ENCODE peak calls at places on chromosomes 11 and 22, in ten cellular contexts. J is HCT116, L is suprapubic skin, E is sigmoid colon, O is GM12891, G is HL-60, B is spleen, Y is H1, V is stomach, X is GM23338. D is an unnamed sample.

GRCh38 chr22:42310301-42310981 is 40.0 kb upstream of the TCF20 start:
- DNase-seq in J (no peak), L (no peak), E (no peak), O (no peak), G (no peak), B (no peak), Y (no peak), V (no peak), X (no peak), D (no peak)

GRCh38 chr11:94147433-94147845 is 18.8 kb downstream of the PANX1 start:
- DNase-seq in J (no peak), L (no peak), E (no peak), O (no peak), G (no peak), B (no peak), Y (no peak), V (no peak), X (no peak), D (no peak)

GRCh38 chr11:1781593-1781975 is 17.9 kb upstream of the CTSD start:
- DNase-seq in J (no peak), L (no peak), E (no peak), O (no peak), G (no peak), B (no peak), Y (no peak), V (no peak), X (no peak), D (no peak)

GRCh38 chr11:75495749-75496641 is 29.7 kb downstream of the GDPD5 start:
- DNase-seq in J (no peak), L (no peak), E (no peak), O (no peak), G (no peak), B (no peak), Y (peak), V (no peak), X (peak), D (no peak)

GRCh38 chr11:5151713-5152153 is 2.8 kb downstream of the OR52A1 start:
- DNase-seq in J (no peak), L (no peak), E (no peak), O (no peak), G (no peak), B (no peak), Y (no peak), V (no peak), X (no peak), D (no peak)

GRCh38 chr11:3907590-3907989 is 52.1 kb downstream of the STIM1 start:
- DNase-seq in J (no peak), L (no peak), E (no peak), O (no peak), G (no peak), B (no peak), Y (no peak), V (no peak), X (no peak), D (no peak)

GRCh38 chr22:21082248-21082647 is 36.5 kb downstream of the LRRC74B start:
- DNase-seq in J (no peak), L (no peak), E (no peak), O (no peak), G (no peak), B (no peak), Y (no peak), V (no peak), X (no peak), D (no peak)

GRCh38 chr11:129317564-129317963 is 58.1 kb upstream of the BARX2 start:
- DNase-seq in J (no peak), L (no peak), E (no peak), O (no peak), G (no peak), B (no peak), Y (no peak), V (no peak), X (no peak), D (no peak)

GRCh38 chr11:117725048-117725734 is 71.8 kb downstream of the DSCAML1 start:
- DNase-seq in J (no peak), L (no peak), E (peak), O (no peak), G (no peak), B (peak), Y (no peak), V (no peak), X (no peak), D (no peak)

GRCh38 chr22:37716708-37717107 is 19.9 kb downstream of the TRIOBP start:
- DNase-seq in J (no peak), L (no peak), E (no peak), O (no peak), G (no peak), B (no peak), Y (no peak), V (no peak), X (no peak), D (no peak)

GRCh38 chr11:2122222-2122906 is 16.8 kb downstream of the IGF2 start:
- DNase-seq in J (no peak), L (no peak), E (no peak), O (no peak), G (no peak), B (peak), Y (no peak), V (no peak), X (no peak), D (no peak)

GRCh38 chr11:88175004-88175706 is at the start of gene RAB38:
- DNase-seq in J (peak), L (peak), E (peak), O (no peak), G (no peak), B (peak), Y (peak), V (peak), X (peak), D (no peak)

GRCh38 chr11:62710001-62710345 is 2.5 kb downstream of the GNG3 start:
- DNase-seq in J (no peak), L (no peak), E (peak), O (no peak), G (no peak), B (no peak), Y (no peak), V (peak), X (no peak), D (no peak)

GRCh38 chr11:120432056-120433018 is 79.2 kb upstream of the GRIK4 start:
- DNase-seq in J (peak), L (no peak), E (no peak), O (no peak), G (peak), B (no peak), Y (no peak), V (no peak), X (no peak), D (no peak)

GRCh38 chr22:41512421-41513194 is 31.7 kb downstream of the POLR3H start:
- DNase-seq in J (peak), L (no peak), E (no peak), O (no peak), G (no peak), B (no peak), Y (no peak), V (no peak), X (peak), D (no peak)

GRCh38 chr22:37827056-37827455 is 3.9 kb downstream of the GALR3 start:
- DNase-seq in J (no peak), L (no peak), E (peak), O (no peak), G (no peak), B (no peak), Y (no peak), V (no peak), X (no peak), D (no peak)

GRCh38 chr11:62120466-62120865 is 3.3 kb upstream of the INCENP start:
- DNase-seq in J (no peak), L (no peak), E (no peak), O (no peak), G (no peak), B (no peak), Y (no peak), V (no peak), X (no peak), D (no peak)

GRCh38 chr11:116984186-116984585 is 114.0 kb downstream of the SIK3 start:
- DNase-seq in J (no peak), L (no peak), E (no peak), O (no peak), G (no peak), B (no peak), Y (no peak), V (no peak), X (no peak), D (no peak)

GRCh38 chr11:71342951-71343827 is 90.8 kb upstream of the SHANK2 start:
- DNase-seq in J (peak), L (no peak), E (no peak), O (peak), G (no peak), B (peak), Y (peak), V (peak), X (peak), D (peak)

GRCh38 chr11:118114266-118114665 is 27.5 kb upstream of the SMIM35 start:
- DNase-seq in J (no peak), L (no peak), E (no peak), O (no peak), G (no peak), B (no peak), Y (no peak), V (no peak), X (no peak), D (no peak)

GRCh38 chr22:27378343-27378800 is 423.2 kb downstream of the MN1 start:
- DNase-seq in J (no peak), L (no peak), E (no peak), O (no peak), G (no peak), B (no peak), Y (no peak), V (no peak), X (no peak), D (no peak)

GRCh38 chr11:130070109-130070828 is 575 bp downstream of the APLP2 start:
- DNase-seq in J (no peak), L (peak), E (peak), O (peak), G (no peak), B (peak), Y (no peak), V (peak), X (peak), D (peak)

GRCh38 chr11:86335131-86335768 is 33.2 kb downstream of the HIKESHI start:
- DNase-seq in J (no peak), L (no peak), E (no peak), O (no peak), G (no peak), B (no peak), Y (no peak), V (no peak), X (no peak), D (no peak)

GRCh38 chr11:129790131-129790530 is 25.5 kb upstream of the TMEM45B start:
- DNase-seq in J (no peak), L (no peak), E (no peak), O (no peak), G (peak), B (no peak), Y (no peak), V (no peak), X (no peak), D (no peak)

GRCh38 chr11:101862410-101863233 is 52.2 kb upstream of the CEP126 start:
- DNase-seq in J (peak), L (no peak), E (no peak), O (no peak), G (no peak), B (no peak), Y (no peak), V (no peak), X (peak), D (no peak)

GRCh38 chr11:73988227-73988626 is 5.6 kb upstream of the UCP2 start:
- DNase-seq in J (no peak), L (no peak), E (peak), O (no peak), G (no peak), B (peak), Y (no peak), V (no peak), X (no peak), D (no peak)

GRCh38 chr11:10022764-10023163 is 271.3 kb downstream of the SBF2 start:
- DNase-seq in J (no peak), L (no peak), E (no peak), O (no peak), G (no peak), B (no peak), Y (no peak), V (no peak), X (no peak), D (no peak)

GRCh38 chr11:71977743-71978418 is 20.8 kb upstream of the IL18BP start:
- DNase-seq in J (peak), L (no peak), E (peak), O (no peak), G (no peak), B (no peak), Y (no peak), V (peak), X (peak), D (no peak)

GRCh38 chr11:789951-790350 is at the start of gene CEND1:
- DNase-seq in J (no peak), L (no peak), E (no peak), O (peak), G (no peak), B (no peak), Y (no peak), V (no peak), X (peak), D (peak)

GRCh38 chr11:125350206-125351044 is 145.6 kb downstream of the FEZ1 start:
- DNase-seq in J (no peak), L (no peak), E (no peak), O (no peak), G (no peak), B (peak), Y (no peak), V (no peak), X (no peak), D (no peak)

GRCh38 chr11:129702410-129703390 is 112.9 kb upstream of the TMEM45B start:
- DNase-seq in J (no peak), L (no peak), E (no peak), O (no peak), G (no peak), B (no peak), Y (no peak), V (no peak), X (no peak), D (no peak)

GRCh38 chr22:40594346-40594745 is 42.2 kb downstream of the MRTFA start:
- DNase-seq in J (no peak), L (no peak), E (no peak), O (no peak), G (no peak), B (no peak), Y (no peak), V (no peak), X (no peak), D (no peak)

GRCh38 chr11:14320020-14320419 is 39.0 kb downstream of the RRAS2 start:
- DNase-seq in J (no peak), L (no peak), E (no peak), O (no peak), G (no peak), B (peak), Y (no peak), V (no peak), X (no peak), D (no peak)

GRCh38 chr11:46560300-46561025 is 33.4 kb downstream of the AMBRA1 start:
- DNase-seq in J (no peak), L (no peak), E (no peak), O (no peak), G (no peak), B (no peak), Y (no peak), V (no peak), X (no peak), D (no peak)

GRCh38 chr22:21902296-21903087 is 35.0 kb upstream of the MAPK1 start:
- DNase-seq in J (no peak), L (no peak), E (no peak), O (peak), G (no peak), B (peak), Y (no peak), V (no peak), X (no peak), D (no peak)

GRCh38 chr22:19988965-19989724 is 27.5 kb downstream of the ARVCF start:
- DNase-seq in J (no peak), L (no peak), E (no peak), O (no peak), G (no peak), B (no peak), Y (no peak), V (no peak), X (no peak), D (no peak)

GRCh38 chr11:69009441-69010211 is 3.4 kb downstream of the MRGPRF start:
- DNase-seq in J (no peak), L (peak), E (peak), O (no peak), G (no peak), B (peak), Y (no peak), V (no peak), X (no peak), D (no peak)

GRCh38 chr11:69007978-69008381 is 5.1 kb downstream of the MRGPRF start:
- DNase-seq in J (no peak), L (peak), E (peak), O (no peak), G (no peak), B (peak), Y (no peak), V (no peak), X (no peak), D (no peak)

GRCh38 chr11:69010361-69010891 is 2.6 kb downstream of the MRGPRF start:
- DNase-seq in J (no peak), L (peak), E (peak), O (no peak), G (no peak), B (peak), Y (no peak), V (no peak), X (no peak), D (no peak)

GRCh38 chr11:69006816-69007215 is 6.2 kb downstream of the MRGPRF start:
- DNase-seq in J (no peak), L (peak), E (no peak), O (no peak), G (no peak), B (no peak), Y (no peak), V (no peak), X (no peak), D (no peak)

GRCh38 chr11:69008774-69009440 is 4.1 kb downstream of the MRGPRF start:
- DNase-seq in J (peak), L (peak), E (peak), O (no peak), G (no peak), B (peak), Y (peak), V (peak), X (no peak), D (no peak)
- TF ChIP-seq POLR2AphosphoS5 in J (peak), L (no peak), E (peak), O (no peak), G (no peak), B (peak), Y (no peak), V (peak), X (no peak), D (no peak)

GRCh38 chr22:17086301-17086700 is 1.5 kb downstream of the IL17RA start:
- DNase-seq in J (no peak), L (peak), E (peak), O (no peak), G (no peak), B (no peak), Y (no peak), V (no peak), X (no peak), D (no peak)

GRCh38 chr22:17086750-17087149 is 1.9 kb downstream of the IL17RA start:
- DNase-seq in J (no peak), L (peak), E (peak), O (no peak), G (no peak), B (peak), Y (no peak), V (no peak), X (no peak), D (no peak)

GRCh38 chr22:17085277-17086091 is 684 bp downstream of the IL17RA start:
- DNase-seq in J (no peak), L (peak), E (peak), O (no peak), G (no peak), B (no peak), Y (no peak), V (peak), X (peak), D (no peak)

GRCh38 chr22:17084554-17085276 is at the start of gene IL17RA:
- DNase-seq in J (peak), L (peak), E (peak), O (peak), G (peak), B (peak), Y (peak), V (peak), X (peak), D (peak)

DNA sequence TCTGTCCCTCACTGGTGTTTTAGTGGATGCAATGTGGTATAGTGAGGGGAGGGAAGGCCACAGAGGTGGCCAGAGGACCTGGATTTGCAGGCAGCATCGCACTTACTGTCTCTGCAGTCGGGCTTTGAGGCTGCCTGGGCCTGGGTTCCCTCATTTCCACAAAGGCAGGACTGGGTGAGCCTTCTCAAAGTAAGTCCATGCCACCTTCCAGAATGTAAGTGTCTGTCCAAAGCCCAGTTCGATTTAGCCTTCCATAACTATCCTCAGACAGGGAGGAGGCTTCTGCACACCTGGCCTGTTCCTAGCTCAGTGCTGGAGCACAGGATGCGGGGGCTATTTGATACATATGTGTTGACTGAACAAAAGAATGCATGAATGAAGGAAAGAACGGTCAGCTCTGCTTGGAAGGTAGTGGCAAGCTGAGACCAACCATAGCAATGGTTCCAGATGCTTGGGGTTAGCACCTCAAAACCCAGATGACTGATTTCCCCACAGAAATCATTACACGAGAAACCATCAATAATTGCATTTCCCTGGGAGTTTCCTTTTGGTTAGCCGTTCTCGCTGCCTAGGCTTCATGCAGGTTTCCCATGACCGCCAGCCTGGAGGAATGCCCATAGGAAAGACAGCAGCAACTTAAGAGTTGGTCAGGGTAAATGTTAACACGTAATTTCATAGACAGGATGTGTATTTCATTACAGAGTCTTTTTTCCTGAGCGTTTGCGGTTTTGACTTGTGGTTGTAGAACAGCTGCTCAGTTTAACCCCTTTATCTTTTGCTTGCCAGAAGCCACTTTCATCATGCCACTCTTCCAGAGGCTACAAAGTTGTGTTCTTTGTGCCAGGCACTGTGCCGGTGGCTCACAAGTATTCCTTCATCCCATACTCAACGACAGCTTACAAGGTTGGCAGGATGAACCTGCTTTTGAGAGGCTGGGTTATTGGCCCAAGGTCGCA is 2.7 kb downstream of the IL17RA start:
- DNase-seq in J (no peak), L (peak), E (peak), O (no peak), G (no peak), B (no peak), Y (no peak), V (no peak), X (no peak), D (no peak)
- TF ChIP-seq POLR2AphosphoS5 in J (no peak), L (no peak), E (no peak), O (no peak), G (peak), B (no peak), Y (no peak), V (no peak), X (no peak), D (no peak)

GRCh38 chr11:12164061-12165014 is 53.9 kb downstream of the MICAL2 start:
- DNase-seq in J (peak), L (no peak), E (peak), O (no peak), G (no peak), B (no peak), Y (no peak), V (no peak), X (peak), D (no peak)
- TF ChIP-seq POLR2AphosphoS5 in J (no peak), L (no peak), E (peak), O (no peak), G (no peak), B (no peak), Y (no peak), V (no peak), X (no peak), D (no peak)

GRCh38 chr11:126498281-126498680 is 142.8 kb downstream of the ST3GAL4 start:
- DNase-seq in J (no peak), L (no peak), E (no peak), O (no peak), G (no peak), B (no peak), Y (no peak), V (no peak), X (no peak), D (no peak)
- TF ChIP-seq POLR2AphosphoS5 in J (no peak), L (no peak), E (no peak), O (no peak), G (no peak), B (no peak), Y (no peak), V (no peak), X (no peak), D (no peak)

GRCh38 chr11:59187587-59187986 is 15.7 kb downstream of the DTX4 start:
- DNase-seq in J (no peak), L (peak), E (peak), O (no peak), G (no peak), B (no peak), Y (no peak), V (peak), X (no peak), D (no peak)
- TF ChIP-seq POLR2AphosphoS5 in J (no peak), L (no peak), E (peak), O (no peak), G (no peak), B (peak), Y (no peak), V (peak), X (no peak), D (no peak)